ENCODE peak calls at places on chromosomes 4 and X, in five cellular contexts. One of them, this sample, is unnamed.

GRCh38 chrX:153794897-153795816 is 689 bp downstream of the SSR4 start:
- DNase-seq in activated CD4-positive, alpha-beta T cell treated with anti-CD3 and anti-CD28 coated beads for 36 hours: peak
- DNase-seq in D721Med: no peak
- DNase-seq in mucosa of descending colon: no peak
- DNase-seq in activated gamma-delta T cell treated with Interleukin-2 at 50 U/mL for 16 hours: peak
- DNase-seq in this sample: peak

GRCh38 chr4:102501635-102502382 is 650 bp downstream of the NFKB1 start:
- DNase-seq in activated CD4-positive, alpha-beta T cell treated with anti-CD3 and anti-CD28 coated beads for 36 hours: peak
- DNase-seq in D721Med: no peak
- DNase-seq in mucosa of descending colon: peak
- DNase-seq in activated gamma-delta T cell treated with Interleukin-2 at 50 U/mL for 16 hours: peak
- DNase-seq in this sample: peak

GRCh38 chr4:93810340-93810992 is 18.1 kb upstream of the ATOH1 start:
- DNase-seq in activated CD4-positive, alpha-beta T cell treated with anti-CD3 and anti-CD28 coated beads for 36 hours: no peak
- DNase-seq in D721Med: no peak
- DNase-seq in mucosa of descending colon: no peak
- DNase-seq in activated gamma-delta T cell treated with Interleukin-2 at 50 U/mL for 16 hours: no peak
- DNase-seq in this sample: peak

GRCh38 chr4:159446266-159446976 is 343.5 kb downstream of the RAPGEF2 start:
- DNase-seq in activated CD4-positive, alpha-beta T cell treated with anti-CD3 and anti-CD28 coated beads for 36 hours: peak
- DNase-seq in D721Med: no peak
- DNase-seq in mucosa of descending colon: no peak
- DNase-seq in activated gamma-delta T cell treated with Interleukin-2 at 50 U/mL for 16 hours: no peak
- DNase-seq in this sample: peak

GRCh38 chrX:103417370-103417769 is 41.0 kb downstream of the BEX3 start:
- DNase-seq in activated CD4-positive, alpha-beta T cell treated with anti-CD3 and anti-CD28 coated beads for 36 hours: no peak
- DNase-seq in D721Med: no peak
- DNase-seq in mucosa of descending colon: no peak
- DNase-seq in activated gamma-delta T cell treated with Interleukin-2 at 50 U/mL for 16 hours: no peak
- DNase-seq in this sample: no peak

GRCh38 chr4:91113130-91113706 is 986.0 kb downstream of the CCSER1 start:
- DNase-seq in activated CD4-positive, alpha-beta T cell treated with anti-CD3 and anti-CD28 coated beads for 36 hours: no peak
- DNase-seq in D721Med: no peak
- DNase-seq in mucosa of descending colon: no peak
- DNase-seq in activated gamma-delta T cell treated with Interleukin-2 at 50 U/mL for 16 hours: no peak
- DNase-seq in this sample: no peak

GRCh38 chrX:68822641-68823410 is 6.0 kb upstream of the EFNB1 start:
- DNase-seq in activated CD4-positive, alpha-beta T cell treated with anti-CD3 and anti-CD28 coated beads for 36 hours: peak
- DNase-seq in D721Med: no peak
- DNase-seq in mucosa of descending colon: peak
- DNase-seq in activated gamma-delta T cell treated with Interleukin-2 at 50 U/mL for 16 hours: no peak
- DNase-seq in this sample: no peak

GRCh38 chrX:98194036-98194435 is 1310.3 kb downstream of the RPA4 start:
- DNase-seq in activated CD4-positive, alpha-beta T cell treated with anti-CD3 and anti-CD28 coated beads for 36 hours: no peak
- DNase-seq in D721Med: no peak
- DNase-seq in mucosa of descending colon: no peak
- DNase-seq in activated gamma-delta T cell treated with Interleukin-2 at 50 U/mL for 16 hours: no peak
- DNase-seq in this sample: no peak

GRCh38 chr4:95188701-95189401 is 359.9 kb downstream of the UNC5C start:
- DNase-seq in activated CD4-positive, alpha-beta T cell treated with anti-CD3 and anti-CD28 coated beads for 36 hours: no peak
- DNase-seq in D721Med: no peak
- DNase-seq in mucosa of descending colon: no peak
- DNase-seq in activated gamma-delta T cell treated with Interleukin-2 at 50 U/mL for 16 hours: no peak
- DNase-seq in this sample: no peak